ENCODE peak calls at places on chromosome 7, in ten cellular contexts. B is psoas muscle; L is NCI-H2171 treated with DMSO at 0.1 percent for 48 hours; H is H54; D is activated naive CD4-positive, alpha-beta T cell; U is stimulated activated CD8-positive, alpha-beta memory T cell treated with anti-CD3 and anti-CD28 coated beads, Interleukin-15, amount 100 ng/mL, for 24 hours; A is neural crest cell; M is NCI-H748 treated with DMSO at 0.1 percent for 48 hours; V is stimulated activated CD4-positive, alpha-beta T cell treated with anti-CD3 and anti-CD28 coated beads, Interleukin-12 subunit alpha, Interleukin-12 subunit beta, amount 100 ng/mL, for 24 hours; W is ACHN. J is an unnamed sample.
A peak's percentile ranks its signal among the peaks of the same experiment; 100 is the strongest.

GRCh38 chr7:139752148-139752547 is 25.6 kb downstream of the HIPK2 start:
- DNase-seq in B (no peak), L (no peak), H (no peak), D (no peak), U (no peak), A (no peak), M (no peak), V (no peak), W (no peak), J (no peak)

GRCh38 chr7:106367018-106367420 is 82.2 kb upstream of the NAMPT start:
- DNase-seq in B (no peak), L (peak; percentile 29), H (no peak), D (no peak), U (no peak), A (no peak), M (no peak), V (no peak), W (peak; percentile 45), J (no peak)

GRCh38 chr7:11784808-11785536 is 47.0 kb downstream of the THSD7A start:
- DNase-seq in B (no peak), L (no peak), H (no peak), D (no peak), U (no peak), A (no peak), M (no peak), V (no peak), W (no peak), J (no peak)

GRCh38 chr7:80662252-80662651 is 23.8 kb downstream of the CD36 start:
- DNase-seq in B (no peak), L (no peak), H (no peak), D (no peak), U (no peak), A (no peak), M (no peak), V (no peak), W (no peak), J (no peak)

GRCh38 chr7:42096681-42097637 is 140.1 kb downstream of the GLI3 start:
- DNase-seq in B (peak; percentile 41), L (no peak), H (no peak), D (no peak), U (no peak), A (no peak), M (no peak), V (no peak), W (no peak), J (no peak)

GRCh38 chr7:127831312-127832212 is 179.6 kb downstream of the SND1 start:
- DNase-seq in B (no peak), L (peak; percentile 98), H (no peak), D (no peak), U (no peak), A (no peak), M (no peak), V (no peak), W (no peak), J (no peak)

GRCh38 chr7:101536232-101536631 is 92.9 kb downstream of the MYL10 start:
- DNase-seq in B (no peak), L (no peak), H (no peak), D (no peak), U (no peak), A (no peak), M (no peak), V (no peak), W (peak; percentile 15), J (no peak)

GRCh38 chr7:120273476-120273975 is 551 bp downstream of the KCND2 start:
- DNase-seq in B (peak; percentile 40), L (peak; percentile 53), H (no peak), D (no peak), U (no peak), A (peak; percentile 17), M (peak; percentile 85), V (no peak), W (peak; percentile 8), J (peak; percentile 38)

GRCh38 chr7:44223362-44224114 is 22.8 kb downstream of the YKT6 start:
- DNase-seq in B (no peak), L (peak; percentile 84), H (no peak), D (no peak), U (no peak), A (no peak), M (peak; percentile 56), V (no peak), W (no peak), J (no peak)

GRCh38 chr7:102978280-102978679 is 65.5 kb downstream of the LRRC17 start:
- DNase-seq in B (no peak), L (no peak), H (no peak), D (no peak), U (no peak), A (no peak), M (no peak), V (no peak), W (peak; percentile 54), J (no peak)

J was measured in endothelial cell.